ENCODE peak calls at places on chromosomes 4 and X, in seven cellular contexts. N is naive B cell; A is NCI-H510A treated with DMSO at 0.1 percent for 48 hours; W is activated T-cell treated with anti-CD3 and anti-CD28 coated beads, Interleukin-2, amount 50 U/mL, for 24 hours; L is germinal center; Y is activated CD8-positive, alpha-beta T cell treated with anti-CD3 and anti-CD28 coated beads for 36 hours; M is stomach. S is an unnamed sample.

GRCh38 chrX:55161581-55161980 is 58.6 kb upstream of the PAGE5 start:
- DNase-seq in N (no peak), A (no peak), W (no peak), L (no peak), Y (peak), M (no peak), S (no peak)

GRCh38 chr4:653831-654525 is 20.1 kb downstream of the ATP5ME start:
- DNase-seq in N (no peak), A (no peak), W (no peak), L (no peak), Y (no peak), M (no peak), S (no peak)

GRCh38 chr4:110197421-110198398 is 705 bp downstream of the ELOVL6 start:
- DNase-seq in N (peak), A (peak), W (peak), L (peak), Y (peak), M (no peak), S (peak)

GRCh38 chr4:53453385-53453784 is 75.9 kb downstream of the FIP1L1 start:
- DNase-seq in N (no peak), A (no peak), W (no peak), L (no peak), Y (no peak), M (no peak), S (no peak)

GRCh38 chrX:88612870-88613329 is 134.1 kb upstream of the CPXCR1 start:
- DNase-seq in N (no peak), A (no peak), W (no peak), L (no peak), Y (no peak), M (no peak), S (no peak)

GRCh38 chr4:105140684-105141490 is 5.8 kb upstream of the TET2 start:
- DNase-seq in N (peak), A (no peak), W (no peak), L (peak), Y (peak), M (no peak), S (peak)

GRCh38 chr4:26076000-26076587 is 162.1 kb downstream of the SMIM20 start:
- DNase-seq in N (no peak), A (no peak), W (no peak), L (no peak), Y (peak), M (no peak), S (peak)

GRCh38 chr4:129515356-129515755 is 419.4 kb downstream of the C4orf33 start:
- DNase-seq in N (no peak), A (no peak), W (no peak), L (no peak), Y (no peak), M (no peak), S (no peak)

GRCh38 chrX:132414404-132414803 is 74.4 kb downstream of the MBNL3 start:
- DNase-seq in N (no peak), A (no peak), W (no peak), L (no peak), Y (no peak), M (no peak), S (no peak)

GRCh38 chr4:76204936-76205335 is 8.7 kb downstream of the SCARB2 start:
- DNase-seq in N (no peak), A (no peak), W (no peak), L (no peak), Y (no peak), M (no peak), S (no peak)

GRCh38 chrX:32408389-32408788 is 803.0 kb downstream of the DMD start:
- DNase-seq in N (peak), A (no peak), W (no peak), L (no peak), Y (peak), M (no peak), S (peak)

GRCh38 chr4:67674098-67674497 is 26.9 kb downstream of the UBA6 start:
- DNase-seq in N (no peak), A (no peak), W (no peak), L (no peak), Y (no peak), M (no peak), S (no peak)

GRCh38 chr4:160372390-160372789 is 1269.5 kb downstream of the RAPGEF2 start:
- DNase-seq in N (no peak), A (no peak), W (no peak), L (no peak), Y (no peak), M (no peak), S (no peak)

GRCh38 chr4:71126719-71127118 is 133.3 kb downstream of the DCK start:
- DNase-seq in N (no peak), A (no peak), W (no peak), L (no peak), Y (no peak), M (no peak), S (no peak)

GRCh38 chr4:41693629-41694028 is 54.9 kb downstream of the PHOX2B start:
- DNase-seq in N (no peak), A (peak), W (no peak), L (no peak), Y (no peak), M (no peak), S (peak)

GRCh38 chr4:82739292-82740190 is 59.1 kb downstream of the SCD5 start:
- DNase-seq in N (peak), A (no peak), W (peak), L (peak), Y (peak), M (peak), S (peak)

GRCh38 chr4:110540606-110541440 is 64.9 kb downstream of the ENPEP start:
- DNase-seq in N (no peak), A (no peak), W (no peak), L (no peak), Y (no peak), M (no peak), S (no peak)

GRCh38 chr4:88939697-88940096 is 117.3 kb downstream of the FAM13A start:
- DNase-seq in N (no peak), A (no peak), W (no peak), L (no peak), Y (no peak), M (no peak), S (no peak)

GRCh38 chr4:6557856-6558255 is 17.1 kb upstream of the MAN2B2 start:
- DNase-seq in N (no peak), A (no peak), W (no peak), L (no peak), Y (no peak), M (no peak), S (no peak)

GRCh38 chr4:158519226-158519625 is 2.5 kb upstream of the RXFP1 start:
- DNase-seq in N (no peak), A (no peak), W (no peak), L (no peak), Y (no peak), M (no peak), S (no peak)

GRCh38 chrX:7139202-7140081 is 8.1 kb upstream of the STS start:
- DNase-seq in N (no peak), A (no peak), W (no peak), L (no peak), Y (no peak), M (no peak), S (no peak)

GRCh38 chr4:73868206-73869129 is 725 bp upstream of the CXCL1 start:
- DNase-seq in N (no peak), A (no peak), W (no peak), L (no peak), Y (no peak), M (no peak), S (no peak)

GRCh38 chrX:34528081-34528480 is 129.0 kb downstream of the TMEM47 start:
- DNase-seq in N (no peak), A (no peak), W (no peak), L (no peak), Y (no peak), M (no peak), S (no peak)

GRCh38 chr4:156576946-156577345 is 394.7 kb downstream of the PDGFC start:
- DNase-seq in N (no peak), A (no peak), W (no peak), L (no peak), Y (no peak), M (no peak), S (no peak)

GRCh38 chr4:12791536-12791935 is 692.6 kb downstream of the RAB28 start:
- DNase-seq in N (no peak), A (no peak), W (no peak), L (no peak), Y (no peak), M (no peak), S (no peak)

GRCh38 chrX:40468033-40468979 is 112.5 kb upstream of the ATP6AP2 start:
- DNase-seq in N (peak), A (peak), W (no peak), L (peak), Y (peak), M (peak), S (peak)

GRCh38 chr4:15934259-15934658 is 4.3 kb downstream of the FGFBP1 start:
- DNase-seq in N (no peak), A (no peak), W (no peak), L (no peak), Y (no peak), M (no peak), S (no peak)

GRCh38 chr4:38275331-38275821 is 315.2 kb downstream of the PTTG2 start:
- DNase-seq in N (no peak), A (peak), W (no peak), L (no peak), Y (no peak), M (no peak), S (no peak)

GRCh38 chrX:71941145-71941544 is 30.5 kb downstream of the NHSL2 start:
- DNase-seq in N (no peak), A (no peak), W (no peak), L (no peak), Y (no peak), M (no peak), S (no peak)

GRCh38 chr4:107863850-107864371 is 39.2 kb downstream of the SGMS2 start:
- DNase-seq in N (no peak), A (peak), W (no peak), L (no peak), Y (peak), M (peak), S (no peak)

GRCh38 chrX:116841290-116841689 is 378.5 kb upstream of the CT83 start:
- DNase-seq in N (no peak), A (no peak), W (no peak), L (no peak), Y (no peak), M (no peak), S (no peak)

GRCh38 chr4:156459584-156459983 is 505.9 kb upstream of the CTSO start:
- DNase-seq in N (no peak), A (no peak), W (no peak), L (no peak), Y (no peak), M (no peak), S (no peak)

GRCh38 chr4:137960371-137961050 is 281.6 kb downstream of the SLC7A11 start:
- DNase-seq in N (no peak), A (no peak), W (no peak), L (no peak), Y (no peak), M (no peak), S (no peak)

GRCh38 chr4:53804719-53805118 is 213.4 kb upstream of the LNX1 start:
- DNase-seq in N (peak), A (no peak), W (no peak), L (peak), Y (peak), M (peak), S (peak)

S was measured in GM12865.